ENCODE peak calls at places on chromosome 13, in five cellular contexts. Q, J, D, E and K are unnamed samples.

GRCh38 chr13:39557285-39557955 is 45.6 kb downstream of the LHFPL6 start:
- DNase-seq in Q (no peak), J (no peak), D (no peak), E (no peak), K (no peak)

GRCh38 chr13:26132756-26133155 is 80.9 kb upstream of the SHISA2 start:
- DNase-seq in Q (no peak), J (no peak), D (no peak), E (no peak), K (no peak)

GRCh38 chr13:53250272-53250875 is 221.8 kb downstream of the OLFM4 start:
- DNase-seq in Q (no peak), J (peak), D (no peak), E (peak), K (peak)

GRCh38 chr13:78194904-78195639 is 276.4 kb upstream of the EDNRB start:
- DNase-seq in Q (no peak), J (no peak), D (no peak), E (no peak), K (peak)

GRCh38 chr13:106028916-106029315 is 506.5 kb downstream of the EFNB2 start:
- DNase-seq in Q (no peak), J (no peak), D (no peak), E (no peak), K (no peak)

GRCh38 chr13:43545317-43545874 is 241.4 kb downstream of the ENOX1 start:
- DNase-seq in Q (no peak), J (no peak), D (peak), E (no peak), K (no peak)

GRCh38 chr13:113991676-113992179 is 17.9 kb upstream of the C13orf46 start:
- DNase-seq in Q (no peak), J (no peak), D (no peak), E (no peak), K (no peak)

GRCh38 chr13:46469064-46469463 is 82.0 kb upstream of the RUBCNL start:
- DNase-seq in Q (no peak), J (no peak), D (no peak), E (no peak), K (no peak)

GRCh38 chr13:106343831-106344230 is 191.6 kb downstream of the EFNB2 start:
- DNase-seq in Q (no peak), J (no peak), D (no peak), E (no peak), K (no peak)

GRCh38 chr13:54198911-54199310 is 1170.3 kb downstream of the OLFM4 start:
- DNase-seq in Q (no peak), J (no peak), D (no peak), E (no peak), K (no peak)

GRCh38 chr13:65600702-65601101 is 1629.4 kb downstream of the PCDH9 start:
- DNase-seq in Q (no peak), J (no peak), D (no peak), E (no peak), K (no peak)

GRCh38 chr13:47564041-47564440 is 437.0 kb downstream of the SUCLA2 start:
- DNase-seq in Q (no peak), J (no peak), D (no peak), E (no peak), K (no peak)

GRCh38 chr13:72716776-72717175 is 10.7 kb downstream of the MZT1 start:
- DNase-seq in Q (no peak), J (no peak), D (no peak), E (no peak), K (no peak)

GRCh38 chr13:93957371-93957770 is 522.1 kb downstream of the DCT start:
- DNase-seq in Q (no peak), J (no peak), D (no peak), E (no peak), K (no peak)

GRCh38 chr13:32045963-32046785 is 14.6 kb downstream of the FRY start:
- DNase-seq in Q (no peak), J (no peak), D (no peak), E (no peak), K (peak)

GRCh38 chr13:20197361-20197834 is 4.7 kb upstream of the GJB2 start:
- DNase-seq in Q (no peak), J (no peak), D (no peak), E (no peak), K (peak)

GRCh38 chr13:39016087-39016486 is 21.8 kb downstream of the PROSER1 start:
- DNase-seq in Q (no peak), J (no peak), D (no peak), E (no peak), K (no peak)

GRCh38 chr13:23744315-23744714 is 144.9 kb downstream of the MIPEP start:
- DNase-seq in Q (no peak), J (no peak), D (no peak), E (no peak), K (no peak)

GRCh38 chr13:44876782-44877324 is 112.4 kb downstream of the NUFIP1 start:
- DNase-seq in Q (no peak), J (no peak), D (no peak), E (no peak), K (no peak)

GRCh38 chr13:113821847-113822246 is 42.0 kb downstream of the GAS6 start:
- DNase-seq in Q (no peak), J (no peak), D (peak), E (no peak), K (no peak)

GRCh38 chr13:103799028-103799427 is 732.8 kb upstream of the SLC10A2 start:
- DNase-seq in Q (no peak), J (no peak), D (no peak), E (no peak), K (no peak)

GRCh38 chr13:46803586-46803985 is 6.6 kb upstream of the ESD start:
- DNase-seq in Q (no peak), J (no peak), D (no peak), E (no peak), K (no peak)

GRCh38 chr13:80168089-80168850 is 172.7 kb downstream of the SPRY2 start:
- DNase-seq in Q (no peak), J (no peak), D (no peak), E (no peak), K (no peak)

GRCh38 chr13:113192902-113193301 is 15.6 kb downstream of the PCID2 start:
- DNase-seq in Q (no peak), J (no peak), D (no peak), E (no peak), K (no peak)

GRCh38 chr13:42405665-42406390 is 133.9 kb downstream of the AKAP11 start:
- DNase-seq in Q (peak), J (no peak), D (no peak), E (no peak), K (no peak)

GRCh38 chr13:91313103-91313502 is 34.4 kb upstream of the MIR17HG start:
- DNase-seq in Q (no peak), J (no peak), D (no peak), E (no peak), K (peak)

GRCh38 chr13:23510979-23511735 is 59.1 kb upstream of the TNFRSF19 start:
- DNase-seq in Q (no peak), J (no peak), D (no peak), E (peak), K (peak)

GRCh38 chr13:75186384-75186783 is 295.6 kb downstream of the TBC1D4 start:
- DNase-seq in Q (no peak), J (no peak), D (no peak), E (no peak), K (no peak)

GRCh38 chr13:50616101-50616500 is 227.4 kb downstream of the DLEU7 start:
- DNase-seq in Q (no peak), J (no peak), D (no peak), E (no peak), K (no peak)